ENCODE peak calls at places on chromosome 1, in four cellular contexts. T, Q, H and L are unnamed samples.

GRCh38 chr1:169348356-169349036 is 19.1 kb downstream of the NME7 start:
- DNase-seq in Q (peak; percentile 62), H (peak; percentile 66), T (peak; percentile 68), L (peak; percentile 77)

GRCh38 chr1:241635556-241636179 is 4.5 kb downstream of the CHML start:
- DNase-seq in T (no peak), H (peak; percentile 31), Q (no peak), L (no peak)

GRCh38 chr1:198495635-198496034 is 44.8 kb downstream of the ATP6V1G3 start:
- DNase-seq in T (no peak), H (no peak), Q (no peak), L (no peak)

GRCh38 chr1:212430955-212431394 is 1.7 kb upstream of the NENF start:
- DNase-seq in Q (no peak), H (no peak), T (peak; percentile 53), L (no peak)

GRCh38 chr1:177710973-177711372 is 258.9 kb downstream of the SEC16B start:
- DNase-seq in Q (no peak), H (no peak), T (no peak), L (no peak)

GRCh38 chr1:46445773-46446256 is 43.8 kb upstream of the DMBX1 start:
- DNase-seq in Q (no peak), T (no peak), H (no peak), L (peak; percentile 17)

GRCh38 chr1:201877877-201878339 is 10.8 kb upstream of the SHISA4 start:
- DNase-seq in T (peak; percentile 63), H (peak; percentile 49), Q (peak; percentile 55), L (peak; percentile 85)

GRCh38 chr1:156584813-156585212 is 5.3 kb downstream of the TTC24 start:
- DNase-seq in Q (no peak), T (no peak), H (peak; percentile 67), L (no peak)

GRCh38 chr1:83131692-83131955 is 867.3 kb downstream of the TTLL7 start:
- DNase-seq in H (no peak), T (no peak), Q (peak; percentile 89), L (peak; percentile 17)

GRCh38 chr1:215631489-215631888 is 64.4 kb downstream of the KCTD3 start:
- DNase-seq in Q (peak; percentile 83), H (no peak), T (peak; percentile 74), L (peak; percentile 99)

GRCh38 chr1:232610187-232610901 is 19.6 kb downstream of the SIPA1L2 start:
- DNase-seq in Q (no peak), T (no peak), H (no peak), L (no peak)

GRCh38 chr1:7625401-7625800 is 145.7 kb upstream of the VAMP3 start:
- DNase-seq in Q (no peak), T (no peak), H (no peak), L (no peak)

GRCh38 chr1:34162852-34163766 is 1.9 kb downstream of the CSMD2 start:
- DNase-seq in H (peak; percentile 4), Q (peak; percentile 71), T (peak; percentile 74), L (no peak)

GRCh38 chr1:27951396-27951795 is 8.4 kb upstream of the XKR8 start:
- DNase-seq in Q (no peak), T (no peak), H (peak; percentile 24), L (no peak)

GRCh38 chr1:39204441-39205081 is at the start of gene MACF1:
- DNase-seq in T (peak; percentile 98), Q (peak; percentile 74), H (peak; percentile 61), L (peak; percentile 76)

GRCh38 chr1:71339238-71339637 is 258.4 kb upstream of the ZRANB2 start:
- DNase-seq in Q (no peak), T (no peak), H (peak; percentile 39), L (peak; percentile 31)

GRCh38 chr1:30466026-30466425 is 257.4 kb downstream of the MATN1 start:
- DNase-seq in Q (no peak), H (no peak), T (no peak), L (no peak)

GRCh38 chr1:89602871-89603404 is 30.0 kb upstream of the LRRC8C start:
- DNase-seq in H (no peak), Q (no peak), T (no peak), L (no peak)

GRCh38 chr1:232239557-232240468 is 390.1 kb downstream of the SIPA1L2 start:
- DNase-seq in H (no peak), Q (no peak), T (no peak), L (no peak)

GRCh38 chr1:225470210-225470609 is 42.4 kb upstream of the LBR start:
- DNase-seq in T (no peak), H (no peak), Q (no peak), L (no peak)

GRCh38 chr1:150619576-150620509 is 9.6 kb downstream of the ENSA start:
- DNase-seq in Q (peak; percentile 88), T (peak; percentile 80), H (peak; percentile 50), L (peak; percentile 91)

GRCh38 chr1:169588785-169589485 is 2.7 kb upstream of the F5 start:
- DNase-seq in H (no peak), Q (peak; percentile 75), T (no peak), L (peak; percentile 13)

GRCh38 chr1:115642168-115643072 is 650 bp downstream of the VANGL1 start:
- DNase-seq in T (peak; percentile 20), H (no peak), Q (peak; percentile 58), L (peak; percentile 52)

GRCh38 chr1:209875510-209875909 is 47.7 kb downstream of the UTP25 start:
- DNase-seq in Q (peak; percentile 52), H (no peak), T (peak; percentile 67), L (peak; percentile 83)

GRCh38 chr1:208243522-208243850 is 698 bp downstream of the PLXNA2 start:
- DNase-seq in Q (no peak), H (no peak), T (no peak), L (no peak)

GRCh38 chr1:208241541-208241940 is 2.6 kb downstream of the PLXNA2 start:
- DNase-seq in Q (no peak), H (no peak), T (no peak), L (no peak)

GRCh38 chr1:208243851-208244583 is at the start of gene PLXNA2:
- DNase-seq in Q (peak; percentile 60), T (peak; percentile 52), H (peak; percentile 67), L (peak; percentile 95)

GRCh38 chr1:208242186-208242585 is 2.0 kb downstream of the PLXNA2 start:
- DNase-seq in H (no peak), T (no peak), Q (no peak), L (no peak)

GRCh38 chr1:208242829-208243521 is 1.2 kb downstream of the PLXNA2 start:
- DNase-seq in H (no peak), Q (no peak), T (no peak), L (peak; percentile 65)
- TF ChIP-seq CTCF in H (no peak), Q (peak; percentile 42), T (peak; percentile 26), L (peak; percentile 32)

DNA sequence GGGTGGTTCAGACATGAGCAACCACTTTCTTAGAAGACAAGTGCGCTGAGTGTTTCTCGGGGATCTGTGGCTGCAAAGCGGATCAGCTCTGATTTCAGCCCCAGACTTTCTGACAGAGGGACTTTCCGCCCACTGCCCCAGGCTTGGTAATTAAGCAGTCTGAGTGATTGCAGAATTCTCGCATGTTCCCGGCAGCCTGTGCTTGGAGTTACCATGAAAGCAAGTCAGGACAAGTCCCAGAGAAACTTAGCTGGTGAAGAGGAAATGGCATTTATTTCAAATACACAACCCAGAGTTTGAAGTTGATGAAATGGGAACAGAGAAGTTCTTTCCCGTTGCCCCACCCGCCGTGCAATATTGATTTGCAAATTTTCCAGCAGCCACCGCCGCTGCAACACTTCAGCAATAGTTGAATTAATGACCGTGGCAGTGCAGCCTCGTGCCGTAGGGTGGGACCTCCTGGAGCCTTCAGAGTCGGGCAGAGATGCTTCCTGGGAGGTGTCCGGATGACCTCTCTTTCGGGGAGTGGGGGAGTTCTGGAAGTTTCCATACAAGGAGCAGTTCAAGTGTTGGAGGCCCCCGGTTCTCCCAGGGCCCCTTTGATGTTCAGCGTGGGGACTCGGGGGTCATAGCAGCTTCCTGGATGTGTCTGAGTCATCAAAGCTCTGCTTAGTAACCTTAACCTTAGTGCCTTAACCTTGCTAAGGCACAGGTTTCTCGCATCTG is 134.7 kb downstream of the KAZN start:
- DNase-seq in T (no peak), H (peak; percentile 61), Q (peak; percentile 98), L (peak; percentile 93)
- TF ChIP-seq CTCF in T (no peak), H (no peak), Q (no peak), L (no peak)

GRCh38 chr1:53501065-53502005 is 42.1 kb downstream of the DMRTB1 start:
- DNase-seq in Q (no peak), T (no peak), H (no peak), L (no peak)
- TF ChIP-seq CTCF in Q (no peak), T (no peak), H (no peak), L (no peak)

GRCh38 chr1:171061425-171062143 is 29.1 kb upstream of the FMO3 start:
- DNase-seq in Q (no peak), H (no peak), T (peak; percentile 43), L (peak; percentile 18)
- TF ChIP-seq CTCF in Q (no peak), H (no peak), T (no peak), L (no peak)

GRCh38 chr1:234212764-234213406 is 160.4 kb upstream of the COA6 start:
- DNase-seq in T (peak; percentile 26), H (peak; percentile 15), Q (peak; percentile 73), L (peak; percentile 77)
- TF ChIP-seq CTCF in T (peak; percentile 29), H (peak; percentile 75), Q (peak; percentile 63), L (peak; percentile 34)